ENCODE peak calls at places on chromosomes 1 and 21, in seven cellular contexts. R, K, L, J, O, X and P are unnamed samples.

GRCh38 chr21:45848352-45848751 is 133.2 kb upstream of the COL6A1 start:
- DNase-seq in J (no peak), K (no peak), O (no peak), X (no peak), R (no peak), L (no peak), P (no peak)

GRCh38 chr1:39642796-39643195 is 3.4 kb upstream of the HEYL start:
- DNase-seq in O (no peak), L (peak), X (no peak), K (no peak), J (no peak), R (no peak), P (no peak)

GRCh38 chr1:109261006-109261405 is 11.7 kb downstream of the CELSR2 start:
- DNase-seq in R (no peak), O (no peak), J (no peak), L (no peak), K (no peak), X (no peak), P (no peak)

GRCh38 chr1:25906644-25907300 is 553 bp upstream of the STMN1 start:
- DNase-seq in J (no peak), O (no peak), K (no peak), X (peak), L (no peak), R (no peak), P (no peak)

GRCh38 chr21:33121715-33122475 is 52.0 kb downstream of the OLIG1 start:
- DNase-seq in K (no peak), R (peak), O (no peak), X (no peak), L (no peak), J (no peak), P (no peak)

GRCh38 chr1:221294244-221294643 is 415.0 kb downstream of the HLX start:
- DNase-seq in J (no peak), X (no peak), O (no peak), K (no peak), R (no peak), L (no peak), P (no peak)

GRCh38 chr1:66539491-66539890 is 5.5 kb downstream of the SGIP1 start:
- DNase-seq in L (no peak), K (no peak), X (no peak), O (no peak), R (no peak), J (no peak), P (no peak)

GRCh38 chr21:34198232-34199120 is 125.1 kb downstream of the MRPS6 start:
- DNase-seq in L (no peak), R (no peak), J (no peak), X (no peak), K (no peak), O (no peak), P (no peak)

GRCh38 chr1:173002891-173003582 is 47.7 kb downstream of the TNFSF18 start:
- DNase-seq in O (no peak), L (no peak), R (peak), K (no peak), X (no peak), J (no peak), P (no peak)

GRCh38 chr1:25033828-25034451 is 103.9 kb upstream of the RUNX3 start:
- DNase-seq in L (no peak), K (no peak), J (no peak), O (no peak), R (no peak), X (peak), P (no peak)

GRCh38 chr1:61332196-61332753 is 249.9 kb downstream of the NFIA start:
- DNase-seq in R (no peak), J (no peak), K (no peak), L (no peak), O (no peak), X (no peak), P (no peak)

GRCh38 chr1:10082785-10083479 is 50.2 kb downstream of the UBE4B start:
- DNase-seq in X (no peak), R (peak), J (no peak), O (no peak), L (no peak), K (no peak), P (no peak)

GRCh38 chr1:202498542-202498941 is 150.0 kb downstream of the PPP1R12B start:
- DNase-seq in R (no peak), X (no peak), K (no peak), J (no peak), O (no peak), L (no peak), P (no peak)

GRCh38 chr1:17826165-17826488 is 71.0 kb downstream of the ACTL8 start:
- DNase-seq in X (no peak), R (peak), L (peak), K (no peak), O (no peak), J (peak), P (peak)

GRCh38 chr21:33360281-33360680 is 35.5 kb downstream of the IFNAR1 start:
- DNase-seq in O (no peak), J (no peak), K (no peak), L (no peak), R (peak), X (no peak), P (no peak)

GRCh38 chr1:201153474-201154388 is 543 bp downstream of the TMEM9 start:
- DNase-seq in X (peak), J (no peak), O (no peak), R (no peak), K (no peak), L (no peak), P (no peak)

GRCh38 chr1:173332026-173332425 is 124.9 kb upstream of the TNFSF4 start:
- DNase-seq in O (no peak), L (no peak), R (peak), X (peak), K (no peak), J (no peak), P (no peak)

GRCh38 chr1:225612265-225612664 is 40.7 kb downstream of the ENAH start:
- DNase-seq in O (no peak), R (peak), J (no peak), L (no peak), K (no peak), X (no peak), P (no peak)

GRCh38 chr1:154614887-154615286 is 6.9 kb upstream of the ADAR start:
- DNase-seq in K (no peak), X (no peak), L (no peak), J (no peak), R (peak), O (no peak), P (no peak)

GRCh38 chr1:156689960-156690672 is 12.9 kb upstream of the NES start:
- DNase-seq in R (no peak), J (peak), X (no peak), L (no peak), O (no peak), K (no peak), P (no peak)

GRCh38 chr1:246579818-246580217 is 13.6 kb downstream of the CNST start:
- DNase-seq in J (no peak), R (peak), X (no peak), K (no peak), O (no peak), L (no peak), P (no peak)

GRCh38 chr1:42966688-42967609 is 8.3 kb upstream of the SLC2A1 start:
- DNase-seq in X (peak), L (no peak), J (no peak), K (no peak), R (peak), O (no peak), P (peak)

GRCh38 chr1:22133247-22133927 is 9.5 kb downstream of the WNT4 start:
- DNase-seq in O (no peak), X (no peak), K (no peak), J (no peak), R (no peak), L (no peak), P (no peak)

GRCh38 chr1:8095584-8095983 is 69.5 kb upstream of the ERRFI1 start:
- DNase-seq in L (no peak), X (no peak), K (no peak), R (no peak), J (no peak), O (no peak), P (no peak)

GRCh38 chr1:157269656-157270375 is 131.6 kb upstream of the ETV3 start:
- DNase-seq in X (no peak), R (no peak), K (no peak), L (no peak), O (no peak), J (no peak), P (no peak)

GRCh38 chr1:189405419-189405818 is 1072.2 kb downstream of the BRINP3 start:
- DNase-seq in J (no peak), O (no peak), K (no peak), R (no peak), L (no peak), X (no peak), P (no peak)

GRCh38 chr21:32172106-32172505 is 106.7 kb downstream of the MIS18A start:
- DNase-seq in J (no peak), O (no peak), R (peak), K (no peak), L (no peak), X (no peak), P (no peak)

GRCh38 chr21:34351786-34352241 is 12.0 kb upstream of the KCNE2 start:
- DNase-seq in L (peak), K (no peak), J (peak), X (no peak), R (peak), O (no peak), P (no peak)

GRCh38 chr1:94654031-94654430 is 112.5 kb upstream of the F3 start:
- DNase-seq in K (no peak), X (no peak), O (no peak), L (no peak), R (no peak), J (no peak), P (no peak)

GRCh38 chr1:10856253-10856683 is 59.8 kb upstream of the CASZ1 start:
- DNase-seq in X (no peak), J (no peak), R (no peak), O (no peak), K (no peak), L (no peak), P (no peak)

GRCh38 chr1:205938682-205939081 is 4.6 kb downstream of the SLC26A9 start:
- DNase-seq in X (no peak), K (no peak), J (no peak), L (no peak), O (no peak), R (no peak), P (no peak)
- TF ChIP-seq CTCF in X (no peak), K (no peak), J (no peak), L (no peak), O (no peak), R (no peak), P (no peak)

GRCh38 chr1:159854693-159855192 is 7.7 kb downstream of the VSIG8 start:
- DNase-seq in J (peak), O (no peak), R (peak), L (peak), X (peak), K (peak), P (peak)
- TF ChIP-seq CTCF in J (no peak), O (no peak), R (no peak), L (no peak), X (no peak), K (peak), P (no peak)

DNA sequence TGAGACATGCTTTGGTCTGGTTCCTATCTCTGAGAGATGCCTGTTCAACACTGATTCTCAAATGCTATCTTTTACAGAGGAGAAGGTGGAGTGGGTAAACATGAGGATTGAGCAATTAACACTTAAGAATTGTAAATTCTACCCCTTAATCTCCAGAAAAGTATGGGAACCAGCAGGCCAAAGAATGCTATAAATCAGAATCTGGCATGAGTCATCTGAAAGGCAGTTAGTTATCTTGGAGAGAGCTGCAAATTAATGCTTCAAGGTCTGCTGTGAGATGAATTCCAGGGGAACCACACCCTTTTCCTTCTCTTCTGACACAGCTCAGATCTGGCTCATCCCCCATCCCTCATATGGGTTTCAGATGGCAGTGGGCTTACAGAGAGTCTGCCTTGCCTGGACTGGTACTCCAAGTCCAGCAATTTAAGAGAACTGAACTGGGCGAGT is 5.2 kb downstream of the S100A10 start:
- DNase-seq in O (no peak), X (no peak), R (peak), J (no peak), L (no peak), K (no peak), P (no peak)
- TF ChIP-seq CTCF in O (no peak), X (no peak), R (no peak), J (no peak), L (no peak), K (no peak), P (no peak)

DNA sequence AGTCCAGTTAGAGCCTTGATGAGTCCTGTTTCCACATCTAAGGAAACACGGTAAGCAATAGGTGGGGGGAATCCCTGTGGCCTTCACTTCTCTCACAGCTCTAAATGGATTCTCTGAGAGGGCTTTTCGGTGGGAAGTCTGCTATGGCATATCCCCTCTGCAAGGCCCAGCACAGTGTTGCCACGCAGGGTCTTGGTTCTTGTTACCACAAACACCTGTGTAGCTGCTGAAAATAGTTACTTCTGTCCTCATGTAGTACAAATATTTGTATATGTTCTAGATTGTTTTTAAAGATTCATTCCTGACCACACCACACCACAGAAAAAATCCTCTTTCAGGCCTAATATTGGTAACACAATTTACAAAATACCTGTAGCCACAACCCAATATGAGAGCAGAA is 5.6 kb downstream of the ACTA1 start:
- DNase-seq in X (no peak), O (no peak), J (no peak), K (no peak), L (no peak), R (no peak), P (no peak)
- TF ChIP-seq CTCF in X (no peak), O (no peak), J (no peak), K (no peak), L (no peak), R (no peak), P (no peak)

GRCh38 chr1:55038552-55038838 is 853 bp upstream of the PCSK9 start:
- DNase-seq in L (no peak), X (no peak), K (no peak), J (no peak), R (no peak), O (no peak), P (no peak)

GRCh38 chr1:55037733-55038551 is 1.4 kb upstream of the PCSK9 start:
- DNase-seq in J (no peak), R (no peak), O (no peak), K (no peak), L (no peak), X (no peak), P (no peak)

GRCh38 chr1:55035904-55036303 is 3.4 kb upstream of the PCSK9 start:
- DNase-seq in K (no peak), X (no peak), O (no peak), J (no peak), L (no peak), R (no peak), P (no peak)

GRCh38 chr1:55033215-55033614 is 6.1 kb upstream of the PCSK9 start:
- DNase-seq in L (no peak), X (no peak), J (no peak), R (no peak), K (no peak), O (no peak), P (no peak)

DNA sequence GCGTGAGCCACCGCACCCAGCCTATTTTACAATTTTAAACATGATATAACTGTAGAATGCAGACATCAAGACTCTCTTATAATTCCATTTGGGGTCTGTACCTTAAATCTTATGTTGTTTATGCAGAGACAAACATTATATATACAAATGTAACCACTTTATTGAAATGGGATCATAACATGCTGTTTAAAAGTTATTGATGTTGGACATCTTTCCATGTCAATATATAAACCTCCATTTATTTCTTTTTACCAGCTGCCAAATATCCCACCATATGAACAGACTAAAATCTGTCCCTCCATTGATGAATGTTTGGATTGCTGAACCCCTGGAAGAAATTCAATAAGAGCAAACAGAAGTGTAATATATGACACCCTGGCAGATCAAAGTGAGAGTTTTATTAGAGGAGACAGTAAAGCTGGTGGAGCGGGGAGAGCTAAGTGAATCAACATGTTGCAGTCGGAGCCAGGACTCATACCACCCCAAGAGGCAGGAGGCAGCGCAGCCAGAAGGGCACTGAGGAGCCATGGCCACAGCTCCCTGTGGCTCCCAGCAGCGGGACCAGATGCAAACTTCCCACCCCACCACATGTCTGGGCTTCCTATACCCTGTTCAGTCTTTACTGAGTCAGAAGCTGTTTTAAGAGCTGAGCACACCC is 4.7 kb upstream of the PCSK9 start:
- DNase-seq in L (no peak), J (no peak), O (no peak), X (no peak), K (no peak), R (no peak), P (no peak)
- TF ChIP-seq CTCF in L (no peak), J (no peak), O (no peak), X (no peak), K (no peak), R (no peak), P (no peak)

GRCh38 chr1:235631816-235632215 is 17.8 kb downstream of the GNG4 start:
- DNase-seq in K (no peak), O (no peak), X (no peak), J (no peak), L (no peak), R (no peak), P (no peak)
- TF ChIP-seq CTCF in K (no peak), O (no peak), X (no peak), J (no peak), L (no peak), R (no peak), P (no peak)